ENCODE peak calls at places on chromosomes 4 and X, in nine cellular contexts. D is uterus, V is K562, A is IMR-90, K is esophagus muscularis mucosa, W is body of pancreas, B is spleen, T is suprapubic skin, Y is HCT116. R is an unnamed sample. For H3K36me3 and H3K4me1, the result is how much of the 10 kb centered on the place peaks cover.

GRCh38 chr4:63275491-63275890 is 1133.8 kb downstream of the TECRL start:
- DNase-seq in Y (no peak), W (no peak), K (no peak), V (no peak), B (peak), T (no peak), D (no peak), A (no peak), R (no peak)

GRCh38 chr4:101039367-101039766 is 308.0 kb downstream of the PPP3CA start:
- DNase-seq in W (no peak), Y (peak), D (no peak), K (no peak), T (no peak), V (no peak), A (no peak), B (no peak), R (no peak)

GRCh38 chrX:8364369-8365141 is 100.1 kb upstream of the VCX3B start:
- DNase-seq in K (no peak), A (no peak), V (peak), T (no peak), W (no peak), D (no peak), Y (no peak), B (no peak), R (no peak)

GRCh38 chr4:147318581-147318980 is 162.3 kb upstream of the EDNRA start:
- DNase-seq in Y (no peak), A (peak), K (no peak), B (no peak), W (no peak), T (no peak), V (no peak), D (no peak), R (no peak)

GRCh38 chr4:157804169-157804543 is 368.7 kb downstream of the GASK1B start:
- DNase-seq in A (no peak), K (no peak), Y (no peak), W (no peak), T (no peak), V (no peak), B (no peak), D (no peak), R (no peak)

GRCh38 chr4:27629532-27630225 is 769.0 kb downstream of the STIM2 start:
- DNase-seq in W (no peak), Y (no peak), D (no peak), V (no peak), K (no peak), B (no peak), T (no peak), A (no peak), R (no peak)

GRCh38 chr4:87865288-87865687 is 32.5 kb downstream of the MEPE start:
- DNase-seq in A (no peak), Y (no peak), V (no peak), B (no peak), D (no peak), W (no peak), K (no peak), T (no peak), R (no peak)

GRCh38 chr4:37602454-37603069 is 83.6 kb downstream of the RELL1 start:
- DNase-seq in W (no peak), D (no peak), B (no peak), A (no peak), K (no peak), Y (no peak), V (no peak), T (no peak), R (no peak)

GRCh38 chrX:150256297-150256650 is 106.8 kb upstream of the MAMLD1 start:
- DNase-seq in V (no peak), T (no peak), K (peak), B (no peak), A (no peak), W (no peak), D (no peak), Y (no peak), R (no peak)

GRCh38 chrX:3939967-3940610 is 226.6 kb upstream of the PRKX start:
- DNase-seq in T (no peak), B (no peak), W (peak), Y (peak), K (no peak), A (peak), D (no peak), V (peak), R (no peak)

GRCh38 chr4:7306986-7307385 is 114.6 kb downstream of the SORCS2 start:
- DNase-seq in D (no peak), B (no peak), K (no peak), W (no peak), T (no peak), Y (no peak), A (no peak), V (no peak), R (no peak)

GRCh38 chrX:20265726-20266681 is 705 bp downstream of the RPS6KA3 start:
- DNase-seq in D (peak), K (no peak), T (peak), W (peak), B (peak), V (peak), Y (no peak), A (peak), R (peak)

GRCh38 chr4:41631538-41631937 is 93.6 kb downstream of the LIMCH1 start:
- DNase-seq in K (no peak), Y (no peak), T (no peak), A (no peak), B (no peak), D (no peak), V (no peak), W (no peak), R (no peak)

GRCh38 chr4:151331276-151332042 is 6.1 kb upstream of the SH3D19 start:
- DNase-seq in D (no peak), B (no peak), V (no peak), Y (no peak), T (no peak), W (no peak), A (peak), K (no peak), R (no peak)

GRCh38 chr4:112704991-112705845 is 68.3 kb downstream of the LARP7 start:
- DNase-seq in W (peak), K (peak), B (peak), A (peak), Y (peak), T (peak), D (peak), V (peak), R (peak)

GRCh38 chr4:71540749-71541269 is 202.0 kb downstream of the SLC4A4 start:
- DNase-seq in T (no peak), B (no peak), W (no peak), K (no peak), V (no peak), D (no peak), A (no peak), Y (no peak), R (no peak)

GRCh38 chrX:17078031-17078730 is 131.7 kb downstream of the REPS2 start:
- DNase-seq in V (no peak), D (no peak), T (no peak), A (peak), K (no peak), W (no peak), Y (no peak), B (no peak), R (no peak)

GRCh38 chr4:8538703-8539567 is 41.3 kb upstream of the GPR78 start:
- DNase-seq in D (no peak), Y (peak), W (peak), T (no peak), V (no peak), B (peak), A (peak), K (no peak), R (peak)

GRCh38 chr4:167715176-167715575 is 377.2 kb upstream of the ANXA10 start:
- DNase-seq in W (no peak), D (no peak), K (no peak), T (no peak), B (no peak), V (no peak), A (no peak), Y (no peak), R (no peak)

GRCh38 chr4:2259541-2260267 is 2.2 kb downstream of the MXD4 start:
- DNase-seq in W (peak), Y (no peak), K (no peak), A (no peak), T (peak), V (no peak), D (peak), B (peak), R (peak)

GRCh38 chrX:125727117-125727516 is 407.4 kb downstream of the TEX13C start:
- DNase-seq in D (no peak), T (no peak), Y (no peak), W (no peak), A (no peak), K (no peak), B (no peak), V (no peak), R (no peak)

GRCh38 chr4:103786014-103786413 is 66.2 kb upstream of the TACR3 start:
- DNase-seq in B (no peak), T (no peak), A (no peak), V (peak), D (no peak), W (no peak), K (no peak), Y (peak), R (no peak)

GRCh38 chr4:22869235-22869634 is 176.5 kb downstream of the GBA3 start:
- DNase-seq in A (no peak), V (peak), W (no peak), B (no peak), Y (no peak), K (no peak), T (no peak), D (no peak), R (no peak)

GRCh38 chrX:16836371-16836770 is 33.8 kb downstream of the RBBP7 start:
- DNase-seq in D (no peak), W (peak), B (no peak), A (peak), Y (no peak), T (no peak), K (no peak), V (peak), R (no peak)

GRCh38 chr4:2472187-2472586 is 3.3 kb downstream of the RNF4 start:
- DNase-seq in D (no peak), B (peak), W (no peak), V (no peak), K (no peak), Y (no peak), T (no peak), A (peak), R (no peak)

GRCh38 chrX:134693644-134694043 is 35.4 kb upstream of the PLAC1 start:
- DNase-seq in K (no peak), V (no peak), A (no peak), Y (no peak), T (no peak), D (no peak), W (no peak), B (no peak), R (no peak)

GRCh38 chr4:8846864-8847263 is 24.8 kb downstream of the HMX1 start:
- DNase-seq in Y (peak), T (peak), V (no peak), A (no peak), W (peak), K (no peak), B (peak), D (no peak), R (peak)

GRCh38 chrX:114047558-114047957 is 536.3 kb upstream of the HTR2C start:
- DNase-seq in K (no peak), A (no peak), Y (no peak), W (no peak), B (no peak), V (no peak), T (no peak), D (no peak), R (no peak)

GRCh38 chrX:100368167-100368566 is 41.9 kb downstream of the PCDH19 start:
- DNase-seq in V (peak), K (no peak), B (no peak), D (no peak), Y (peak), A (peak), W (no peak), T (no peak), R (no peak)

GRCh38 chrX:153032397-153033118 is 23.7 kb upstream of the PNMA3 start:
- DNase-seq in D (peak), Y (peak), B (peak), K (peak), V (peak), A (peak), T (peak), W (peak), R (peak)

GRCh38 chr4:152209772-152210493 is 326.0 kb downstream of the FBXW7 start:
- DNase-seq in B (no peak), W (no peak), A (no peak), K (no peak), T (no peak), V (no peak), Y (no peak), D (no peak), R (no peak)

GRCh38 chr4:15649914-15650545 is 5.1 kb downstream of the FBXL5 start:
- DNase-seq in A (peak), B (no peak), K (no peak), Y (peak), W (peak), T (no peak), D (peak), V (peak), R (no peak)

GRCh38 chrX:39518451-39519212 is 579.1 kb downstream of the BCOR start:
- DNase-seq in A (no peak), V (no peak), W (peak), K (no peak), T (no peak), Y (no peak), D (no peak), B (no peak), R (no peak)

GRCh38 chr4:95499176-95499760 is 49.5 kb downstream of the UNC5C start:
- DNase-seq in Y (no peak), W (no peak), D (no peak), V (no peak), A (no peak), T (no peak), K (no peak), B (no peak), R (no peak)

DNA sequence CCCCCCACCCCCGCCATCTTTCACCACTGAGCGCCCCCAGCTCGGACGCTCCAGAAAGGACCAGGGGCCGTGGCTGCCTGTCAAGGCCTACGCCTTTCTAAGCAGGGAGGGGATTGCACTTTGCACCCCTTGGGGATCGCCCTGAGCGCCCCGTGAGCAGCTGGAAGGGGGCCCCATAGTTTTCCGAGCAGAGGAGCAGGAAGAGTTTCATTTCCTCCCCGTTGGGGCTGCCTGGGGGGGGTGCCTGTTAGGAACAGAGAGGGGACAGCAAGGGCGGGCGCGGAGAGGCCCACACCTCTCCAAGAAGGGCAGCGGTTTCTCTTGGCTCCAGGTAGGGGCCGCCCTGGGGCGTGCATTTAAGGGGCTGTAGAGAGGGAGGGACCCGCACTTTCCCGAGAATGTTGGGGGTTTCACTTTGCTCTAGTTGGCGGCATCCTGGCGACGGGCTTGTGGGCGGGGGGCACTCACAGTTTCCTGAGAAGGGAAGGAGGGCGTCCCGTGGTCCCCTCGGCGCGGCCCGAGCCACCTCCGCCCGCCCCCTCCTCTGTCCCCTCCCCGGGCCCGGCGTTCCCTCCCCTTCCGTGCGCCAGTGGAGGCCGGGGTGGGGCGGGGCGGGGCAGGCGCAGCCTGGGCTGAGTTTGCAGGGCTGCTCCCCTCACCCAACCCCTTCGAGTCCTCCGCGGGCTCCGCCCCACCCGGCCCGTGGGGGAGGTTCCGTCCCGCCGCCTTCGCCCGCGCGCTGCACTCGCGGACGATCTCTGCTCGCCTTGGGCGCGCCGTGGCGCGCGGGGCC is 82.3 kb upstream of the CD99 start:
- DNase-seq in B (peak), D (peak), V (peak), T (peak), Y (peak), K (peak), A (peak), W (peak), R (peak)
- TF ChIP-seq POLR2A in B (no peak), D (no peak), V (peak), T (no peak), Y (peak), K (no peak), A (no peak), W (peak), R (no peak)

GRCh38 chr4:57044279-57044678 is 65.6 kb downstream of the POLR2B start:
- DNase-seq in B (no peak), T (no peak), D (no peak), K (peak), A (peak), V (no peak), W (no peak), Y (no peak), R (no peak)

GRCh38 chr4:57048590-57049304 is 61.4 kb downstream of the IGFBP7 start:
- DNase-seq in W (no peak), V (no peak), Y (no peak), D (no peak), K (peak), B (no peak), A (peak), T (no peak), R (no peak)

GRCh38 chr4:57040510-57040909 is 61.8 kb downstream of the POLR2B start:
- DNase-seq in D (no peak), B (no peak), Y (no peak), K (no peak), V (no peak), A (no peak), T (no peak), W (no peak), R (no peak)

GRCh38 chr4:57043304-57044251 is 64.9 kb downstream of the POLR2B start:
- DNase-seq in T (no peak), V (no peak), Y (no peak), K (peak), W (no peak), D (peak), B (no peak), A (peak), R (no peak)

DNA sequence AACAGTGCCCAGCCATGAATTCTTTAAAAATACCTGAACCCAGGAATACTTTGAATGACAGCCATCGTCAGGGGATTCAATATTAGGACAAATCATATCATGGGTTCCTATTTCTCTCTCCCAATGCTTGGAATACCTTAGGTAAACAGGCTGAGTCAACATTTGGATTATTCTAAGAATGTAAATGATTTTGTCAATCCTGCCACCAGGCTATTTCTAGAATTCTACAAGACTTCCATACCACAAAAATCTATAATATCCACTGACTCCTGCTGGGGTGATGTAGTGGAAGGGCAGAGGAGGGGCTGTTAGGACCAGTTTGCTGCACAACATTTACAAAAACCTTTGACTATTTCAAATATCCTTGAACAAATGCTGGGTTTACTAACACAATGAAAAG is 65.2 kb downstream of the IGFBP7 start:
- DNase-seq in A (peak), K (no peak), D (no peak), T (no peak), V (no peak), Y (no peak), B (no peak), W (no peak), R (no peak)
- H3K36me3 ChIP-seq in A (under half), K (under half), D (under half), T (under half), V (under half), Y (under half), B (under half), W (under half), R (under half)

DNA sequence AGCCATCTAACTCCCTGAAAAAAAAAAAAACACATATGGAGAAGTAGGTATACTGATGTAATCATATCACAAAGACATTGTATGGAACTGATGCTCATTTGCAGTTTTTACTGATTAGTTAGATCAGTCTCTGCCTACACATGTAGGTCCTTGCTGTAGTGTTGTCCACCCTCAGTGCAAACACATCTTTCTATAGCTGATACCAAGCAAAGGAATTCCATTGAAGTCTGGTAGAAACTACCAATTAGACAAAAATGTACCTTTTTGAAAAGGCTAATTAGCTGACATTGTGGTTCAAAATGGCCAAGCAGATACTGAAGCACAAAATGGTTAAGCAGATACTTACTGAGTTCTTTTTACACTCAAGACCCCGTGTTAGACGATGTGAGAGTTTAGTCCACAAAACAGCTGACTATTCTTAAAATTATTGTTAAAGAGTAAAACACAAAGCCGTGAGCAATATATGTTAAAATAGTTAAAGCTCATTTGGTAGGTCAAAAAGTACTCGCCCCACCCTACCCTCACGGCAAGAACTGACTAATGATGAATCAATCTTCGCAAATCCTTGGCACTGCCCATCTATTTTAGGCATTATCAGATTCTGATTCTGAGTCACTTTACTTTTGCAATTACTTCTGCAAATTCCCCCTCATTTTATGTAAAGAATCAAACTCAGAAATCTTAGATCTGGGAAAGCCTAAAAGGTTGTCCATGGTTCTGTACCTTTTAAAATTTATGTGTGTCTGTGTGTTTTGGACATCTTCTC is 40.4 kb downstream of the COL4A6 start:
- DNase-seq in Y (no peak), D (no peak), B (no peak), W (no peak), T (no peak), V (no peak), A (peak), K (no peak), R (no peak)
- H3K4me1 ChIP-seq in Y (half or more), D (under half), B (under half), W (under half), T (under half), V (under half), A (under half), K (under half), R (under half)

GRCh38 chrX:51332188-51332942 is at the start of gene NUDT10:
- DNase-seq in B (peak), Y (no peak), D (peak), V (no peak), T (peak), K (no peak), A (peak), W (peak), R (no peak)
- TF ChIP-seq POLR2A in B (no peak), Y (no peak), D (peak), V (no peak), T (no peak), K (no peak), A (no peak), W (no peak), R (no peak)

DNA sequence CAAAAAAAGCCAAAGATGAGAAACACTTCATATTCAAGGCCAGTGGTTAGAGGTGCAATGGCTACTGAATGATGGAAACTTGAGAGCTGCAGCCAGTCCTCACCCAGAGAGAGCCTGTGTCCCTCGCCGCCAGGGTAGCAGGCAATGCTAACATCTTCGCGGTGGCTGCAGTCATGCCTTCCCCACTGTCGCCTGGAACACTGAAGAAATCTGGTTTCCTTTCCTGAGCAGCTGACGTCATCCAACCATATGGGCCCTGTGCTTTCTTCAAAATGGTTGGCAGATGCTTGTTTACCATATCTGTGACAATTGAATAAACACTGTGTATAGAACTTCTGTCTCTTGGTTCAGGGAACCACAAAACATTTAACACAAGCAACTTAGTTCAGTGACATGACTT is 39.7 kb downstream of the PRSS12 start:
- DNase-seq in B (no peak), V (peak), Y (no peak), K (no peak), A (peak), W (no peak), T (no peak), D (no peak), R (no peak)
- H3K36me3 ChIP-seq in B (under half), V (under half), Y (under half), K (under half), A (under half), W (under half), T (under half), D (under half), R (under half)

R was measured in breast epithelium.